ENCODE peak calls at places on chromosomes 1 and 21, in ten cellular contexts. S, A, V, D, T, F, Z, H, K and O are unnamed samples.

GRCh38 chr21:44932366-44933181 is 7.3 kb upstream of the SLX9 start:
- DNase-seq in S (peak), A (no peak), V (no peak), D (no peak), T (no peak), F (peak), Z (no peak), H (no peak), K (peak), O (peak)

GRCh38 chr1:25120286-25120685 is 112.0 kb downstream of the SYF2 start:
- DNase-seq in S (no peak), A (no peak), V (no peak), D (no peak), T (no peak), F (no peak), Z (no peak), H (no peak), K (no peak), O (no peak)

GRCh38 chr21:34707876-34708325 is 39.1 kb downstream of the CLIC6 start:
- DNase-seq in S (no peak), A (no peak), V (no peak), D (no peak), T (no peak), F (no peak), Z (no peak), H (no peak), K (peak), O (no peak)

GRCh38 chr1:231550448-231550781 is 21.9 kb downstream of the TSNAX start:
- DNase-seq in S (no peak), A (peak), V (peak), D (no peak), T (no peak), F (no peak), Z (no peak), H (no peak), K (no peak), O (no peak)

GRCh38 chr1:91783423-91784162 is 102.4 kb downstream of the TGFBR3 start:
- DNase-seq in S (no peak), A (no peak), V (no peak), D (no peak), T (no peak), F (no peak), Z (no peak), H (peak), K (no peak), O (no peak)

GRCh38 chr1:61116421-61116820 is 34.1 kb downstream of the NFIA start:
- DNase-seq in S (no peak), A (no peak), V (peak), D (no peak), T (no peak), F (no peak), Z (no peak), H (no peak), K (no peak), O (no peak)

GRCh38 chr1:45765999-45766792 is 15.7 kb upstream of the IPP start:
- DNase-seq in S (no peak), A (no peak), V (no peak), D (no peak), T (no peak), F (no peak), Z (no peak), H (no peak), K (no peak), O (no peak)

GRCh38 chr1:36349241-36349671 is 25.8 kb upstream of the EVA1B start:
- DNase-seq in S (no peak), A (peak), V (peak), D (no peak), T (no peak), F (no peak), Z (no peak), H (peak), K (no peak), O (no peak)

GRCh38 chr1:41920658-41921057 is 1.9 kb upstream of the HIVEP3 start:
- DNase-seq in S (no peak), A (peak), V (peak), D (no peak), T (no peak), F (no peak), Z (no peak), H (peak), K (no peak), O (no peak)

GRCh38 chr1:8560611-8561544 is 243.0 kb downstream of the SLC45A1 start:
- DNase-seq in S (peak), A (peak), V (peak), D (no peak), T (no peak), F (no peak), Z (no peak), H (peak), K (no peak), O (no peak)

GRCh38 chr1:160630523-160631087 is 16.2 kb downstream of the SLAMF1 start:
- DNase-seq in S (no peak), A (no peak), V (no peak), D (no peak), T (no peak), F (no peak), Z (no peak), H (no peak), K (no peak), O (no peak)

GRCh38 chr1:236699366-236699765 is 13.1 kb downstream of the ACTN2 start:
- DNase-seq in S (no peak), A (no peak), V (no peak), D (no peak), T (no peak), F (no peak), Z (no peak), H (peak), K (no peak), O (no peak)

GRCh38 chr1:1091344-1092148 is 17.4 kb upstream of the RNF223 start:
- DNase-seq in S (no peak), A (peak), V (no peak), D (no peak), T (no peak), F (peak), Z (no peak), H (no peak), K (no peak), O (no peak)

GRCh38 chr21:37166733-37167132 is 93.7 kb downstream of the TTC3 start:
- DNase-seq in S (no peak), A (peak), V (peak), D (no peak), T (no peak), F (no peak), Z (no peak), H (no peak), K (no peak), O (no peak)

GRCh38 chr21:32256873-32257620 is 21.8 kb downstream of the MIS18A start:
- DNase-seq in S (no peak), A (peak), V (peak), D (peak), T (peak), F (no peak), Z (peak), H (peak), K (no peak), O (no peak)

GRCh38 chr1:205616563-205617293 is 15.1 kb downstream of the ELK4 start:
- DNase-seq in S (no peak), A (no peak), V (peak), D (no peak), T (no peak), F (no peak), Z (no peak), H (no peak), K (no peak), O (no peak)

GRCh38 chr1:52367272-52367671 is 1.3 kb upstream of the CC2D1B start:
- DNase-seq in S (no peak), A (no peak), V (no peak), D (no peak), T (no peak), F (no peak), Z (no peak), H (no peak), K (no peak), O (no peak)

GRCh38 chr1:235980976-235981375 is 83.9 kb downstream of the NID1 start:
- DNase-seq in S (no peak), A (no peak), V (no peak), D (no peak), T (no peak), F (no peak), Z (no peak), H (no peak), K (no peak), O (no peak)

GRCh38 chr1:203040518-203041275 is 14.4 kb downstream of the PPFIA4 start:
- DNase-seq in S (no peak), A (no peak), V (peak), D (no peak), T (no peak), F (no peak), Z (no peak), H (no peak), K (no peak), O (no peak)

GRCh38 chr1:223844962-223845809 is 561 bp downstream of the TP53BP2 start:
- DNase-seq in S (peak), A (no peak), V (peak), D (peak), T (peak), F (peak), Z (no peak), H (peak), K (peak), O (peak)

GRCh38 chr1:224340711-224341384 is 10.9 kb upstream of the NVL start:
- DNase-seq in S (peak), A (no peak), V (peak), D (peak), T (peak), F (peak), Z (no peak), H (no peak), K (peak), O (no peak)

GRCh38 chr1:43499882-43500281 is 30.8 kb upstream of the PTPRF start:
- DNase-seq in S (no peak), A (no peak), V (no peak), D (no peak), T (no peak), F (no peak), Z (no peak), H (no peak), K (no peak), O (no peak)

GRCh38 chr1:242140871-242141270 is 142.0 kb upstream of the MAP1LC3C start:
- DNase-seq in S (no peak), A (no peak), V (no peak), D (no peak), T (no peak), F (no peak), Z (no peak), H (no peak), K (no peak), O (no peak)

GRCh38 chr1:223010552-223011229 is 132.4 kb downstream of the TLR5 start:
- DNase-seq in S (no peak), A (no peak), V (no peak), D (no peak), T (no peak), F (no peak), Z (no peak), H (peak), K (no peak), O (no peak)

GRCh38 chr21:46323227-46323709 is 402 bp downstream of the C21orf58 start:
- DNase-seq in S (no peak), A (no peak), V (no peak), D (no peak), T (no peak), F (no peak), Z (no peak), H (no peak), K (no peak), O (no peak)

GRCh38 chr21:46324390-46325072 is 575 bp downstream of the PCNT start:
- DNase-seq in S (peak), A (peak), V (peak), D (peak), T (peak), F (peak), Z (peak), H (peak), K (peak), O (peak)

GRCh38 chr21:46323710-46324389 is at the start of the genes C21orf58 and PCNT:
- DNase-seq in S (peak), A (peak), V (peak), D (peak), T (peak), F (peak), Z (peak), H (peak), K (peak), O (peak)

GRCh38 chr21:46326110-46326703 is 2.3 kb downstream of the PCNT start:
- DNase-seq in S (no peak), A (no peak), V (no peak), D (no peak), T (no peak), F (no peak), Z (no peak), H (no peak), K (no peak), O (no peak)

DNA sequence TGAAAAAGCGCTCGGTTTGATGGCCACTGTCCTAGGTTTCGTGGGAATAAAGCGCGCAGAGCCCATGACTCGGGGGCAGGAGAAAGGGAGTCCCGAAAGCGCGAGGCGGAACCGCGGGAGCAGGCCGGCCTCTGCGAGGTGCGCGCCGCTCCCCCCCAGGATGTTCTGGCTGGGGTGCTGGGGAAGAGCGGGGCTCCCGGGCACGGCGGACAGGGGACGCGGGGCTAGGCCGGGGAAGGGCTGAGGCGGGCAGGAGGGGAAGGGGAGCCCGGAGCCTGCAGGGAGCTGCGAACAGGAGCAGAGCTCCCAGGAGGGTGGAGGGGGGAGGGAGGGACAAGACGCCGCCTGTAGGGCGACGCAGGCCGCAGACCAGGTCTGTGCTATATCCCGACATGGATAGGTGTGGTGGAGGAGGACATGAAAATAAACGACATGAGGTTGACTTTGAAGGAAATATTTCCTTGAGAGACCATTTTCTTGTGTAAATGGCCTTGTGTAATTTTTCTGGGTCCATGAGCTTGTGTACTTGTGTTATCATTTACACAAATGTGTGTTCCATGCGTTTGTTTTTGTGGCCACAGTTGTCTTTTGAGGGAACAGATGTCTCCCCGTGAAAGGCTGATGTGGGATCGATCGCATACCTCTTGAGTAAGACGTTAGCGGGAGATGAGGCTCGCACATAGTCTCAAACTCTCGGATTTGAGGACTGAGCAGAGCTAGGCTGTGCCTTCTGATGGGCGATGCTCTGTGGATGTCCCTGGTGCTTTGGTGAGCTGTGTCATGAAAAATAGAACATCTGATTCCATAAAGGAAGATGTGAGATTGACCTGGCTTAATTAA is 1.3 kb downstream of the PCNT start:
- DNase-seq in S (peak), A (peak), V (peak), D (peak), T (peak), F (peak), Z (no peak), H (peak), K (peak), O (peak)
- TF ChIP-seq CTCF in S (peak), A (no peak), V (peak), D (no peak), T (no peak), F (no peak), Z (peak), H (peak), K (no peak), O (no peak)

GRCh38 chr1:10881046-10881445 is 84.6 kb upstream of the CASZ1 start:
- DNase-seq in S (no peak), A (no peak), V (no peak), D (no peak), T (no peak), F (no peak), Z (no peak), H (no peak), K (no peak), O (no peak)

GRCh38 chr1:10880063-10880462 is 83.6 kb upstream of the CASZ1 start:
- DNase-seq in S (no peak), A (no peak), V (no peak), D (no peak), T (no peak), F (no peak), Z (no peak), H (no peak), K (no peak), O (no peak)

GRCh38 chr1:10882069-10882468 is 85.6 kb upstream of the CASZ1 start:
- DNase-seq in S (no peak), A (no peak), V (no peak), D (no peak), T (no peak), F (no peak), Z (no peak), H (no peak), K (no peak), O (no peak)

GRCh38 chr1:10874351-10874750 is 77.9 kb upstream of the CASZ1 start:
- DNase-seq in S (no peak), A (no peak), V (no peak), D (no peak), T (no peak), F (no peak), Z (no peak), H (no peak), K (no peak), O (no peak)

GRCh38 chr1:10877894-10878293 is 81.4 kb upstream of the CASZ1 start:
- DNase-seq in S (no peak), A (no peak), V (no peak), D (no peak), T (no peak), F (no peak), Z (no peak), H (no peak), K (no peak), O (no peak)
- TF ChIP-seq CTCF in S (no peak), A (no peak), V (no peak), D (no peak), T (no peak), F (no peak), Z (no peak), H (no peak), K (no peak), O (no peak)

GRCh38 chr1:58045094-58045493 is 501.4 kb downstream of the OMA1 start:
- DNase-seq in S (no peak), A (no peak), V (no peak), D (no peak), T (no peak), F (no peak), Z (no peak), H (no peak), K (no peak), O (no peak)
- TF ChIP-seq CTCF in S (no peak), A (no peak), V (no peak), D (no peak), T (no peak), F (no peak), Z (no peak), H (no peak), K (no peak), O (no peak)

GRCh38 chr1:117810553-117810952 is 118.9 kb downstream of the GDAP2 start:
- DNase-seq in S (no peak), A (no peak), V (no peak), D (no peak), T (no peak), F (no peak), Z (no peak), H (no peak), K (no peak), O (no peak)
- TF ChIP-seq CTCF in S (no peak), A (no peak), V (no peak), D (no peak), T (no peak), F (no peak), Z (no peak), H (no peak), K (no peak), O (no peak)

GRCh38 chr1:182616130-182617074 is 12.2 kb upstream of the RGS16 start:
- DNase-seq in S (no peak), A (no peak), V (peak), D (peak), T (peak), F (peak), Z (no peak), H (peak), K (peak), O (peak)
- TF ChIP-seq CTCF in S (no peak), A (no peak), V (no peak), D (no peak), T (no peak), F (no peak), Z (no peak), H (no peak), K (no peak), O (no peak)

GRCh38 chr21:24594082-24594481 is 1013.2 kb downstream of the MRPL39 start:
- DNase-seq in S (no peak), A (no peak), V (no peak), D (no peak), T (no peak), F (no peak), Z (no peak), H (no peak), K (no peak), O (no peak)
- TF ChIP-seq CTCF in S (no peak), A (no peak), V (no peak), D (no peak), T (no peak), F (no peak), Z (no peak), H (no peak), K (no peak), O (no peak)